ENCODE peak calls at places on chromosomes 4 and X, in eight cellular contexts. O, Y, G, L, K, X, V and H are unnamed samples.

GRCh38 chrX:105480646-105481310 is 260.3 kb upstream of the TEX13A start:
- DNase-seq in O (no peak), Y (no peak), G (no peak), L (no peak), K (no peak), X (no peak), V (no peak), H (no peak)

GRCh38 chr4:7649741-7650531 is 215.2 kb upstream of the PSAPL1 start:
- DNase-seq in O (peak), Y (peak), G (no peak), L (peak), K (peak), X (no peak), V (peak), H (peak)

GRCh38 chrX:24479924-24480722 is 15.0 kb downstream of the PDK3 start:
- DNase-seq in O (peak), Y (peak), G (no peak), L (peak), K (no peak), X (no peak), V (no peak), H (no peak)

GRCh38 chr4:8236920-8237195 is 32.7 kb upstream of the HTRA3 start:
- DNase-seq in O (no peak), Y (no peak), G (no peak), L (no peak), K (no peak), X (no peak), V (no peak), H (no peak)

GRCh38 chr4:121053601-121054143 is 18.7 kb downstream of the NDNF start:
- DNase-seq in O (peak), Y (no peak), G (no peak), L (no peak), K (peak), X (peak), V (peak), H (no peak)

GRCh38 chr4:124904723-124905390 is 192.3 kb upstream of the ANKRD50 start:
- DNase-seq in O (no peak), Y (no peak), G (no peak), L (no peak), K (no peak), X (no peak), V (no peak), H (no peak)

GRCh38 chr4:94827481-94828110 is 69.8 kb downstream of the BMPR1B start:
- DNase-seq in O (peak), Y (no peak), G (no peak), L (no peak), K (peak), X (peak), V (peak), H (peak)

GRCh38 chr4:186723207-186724047 is at the start of gene FAT1:
- DNase-seq in O (peak), Y (no peak), G (peak), L (no peak), K (peak), X (no peak), V (peak), H (no peak)

GRCh38 chrX:70769659-70770232 is 138.8 kb downstream of the TEX11 start:
- DNase-seq in O (peak), Y (peak), G (no peak), L (peak), K (peak), X (no peak), V (peak), H (no peak)

GRCh38 chr4:169060396-169061081 is 50.5 kb upstream of the CBR4 start:
- DNase-seq in O (peak), Y (no peak), G (no peak), L (no peak), K (peak), X (no peak), V (peak), H (no peak)

GRCh38 chr4:15231265-15232091 is 196.4 kb upstream of the C1QTNF7 start:
- DNase-seq in O (peak), Y (peak), G (peak), L (peak), K (peak), X (peak), V (peak), H (peak)

GRCh38 chr4:169618286-169618685 is 2.1 kb upstream of the CLCN3 start:
- DNase-seq in O (peak), Y (no peak), G (no peak), L (no peak), K (no peak), X (no peak), V (no peak), H (no peak)

GRCh38 chrX:116499780-116500179 is 37.0 kb upstream of the CT83 start:
- DNase-seq in O (peak), Y (no peak), G (no peak), L (peak), K (peak), X (peak), V (peak), H (no peak)

GRCh38 chrX:9604111-9604907 is 139.5 kb downstream of the TBL1X start:
- DNase-seq in O (peak), Y (no peak), G (peak), L (no peak), K (peak), X (no peak), V (no peak), H (no peak)

GRCh38 chr4:183721207-183722081 is 62.4 kb downstream of the TRAPPC11 start:
- DNase-seq in O (peak), Y (no peak), G (peak), L (peak), K (peak), X (no peak), V (peak), H (no peak)
- H3K4me3 ChIP-seq in O (peak), Y (no peak), G (peak), L (peak), K (peak), X (no peak), V (peak), H (peak)

GRCh38 chr4:53558061-53558801 is 33.1 kb downstream of the LNX1 start:
- DNase-seq in O (peak), Y (no peak), G (no peak), L (peak), K (peak), X (no peak), V (peak), H (no peak)
- H3K4me3 ChIP-seq in O (no peak), Y (no peak), G (no peak), L (no peak), K (no peak), X (peak), V (no peak), H (no peak)

GRCh38 chrX:137549846-137550534 is 15.9 kb upstream of the ZIC3 start:
- DNase-seq in O (no peak), Y (no peak), G (no peak), L (no peak), K (no peak), X (no peak), V (peak), H (no peak)

GRCh38 chrX:137548261-137548660 is 17.7 kb upstream of the ZIC3 start:
- DNase-seq in O (no peak), Y (no peak), G (no peak), L (no peak), K (no peak), X (no peak), V (no peak), H (no peak)

GRCh38 chrX:137549073-137549472 is 16.9 kb upstream of the ZIC3 start:
- DNase-seq in O (no peak), Y (no peak), G (no peak), L (no peak), K (no peak), X (no peak), V (no peak), H (no peak)

GRCh38 chrX:137547291-137547690 is 18.6 kb upstream of the ZIC3 start:
- DNase-seq in O (no peak), Y (no peak), G (no peak), L (no peak), K (no peak), X (no peak), V (no peak), H (no peak)

DNA sequence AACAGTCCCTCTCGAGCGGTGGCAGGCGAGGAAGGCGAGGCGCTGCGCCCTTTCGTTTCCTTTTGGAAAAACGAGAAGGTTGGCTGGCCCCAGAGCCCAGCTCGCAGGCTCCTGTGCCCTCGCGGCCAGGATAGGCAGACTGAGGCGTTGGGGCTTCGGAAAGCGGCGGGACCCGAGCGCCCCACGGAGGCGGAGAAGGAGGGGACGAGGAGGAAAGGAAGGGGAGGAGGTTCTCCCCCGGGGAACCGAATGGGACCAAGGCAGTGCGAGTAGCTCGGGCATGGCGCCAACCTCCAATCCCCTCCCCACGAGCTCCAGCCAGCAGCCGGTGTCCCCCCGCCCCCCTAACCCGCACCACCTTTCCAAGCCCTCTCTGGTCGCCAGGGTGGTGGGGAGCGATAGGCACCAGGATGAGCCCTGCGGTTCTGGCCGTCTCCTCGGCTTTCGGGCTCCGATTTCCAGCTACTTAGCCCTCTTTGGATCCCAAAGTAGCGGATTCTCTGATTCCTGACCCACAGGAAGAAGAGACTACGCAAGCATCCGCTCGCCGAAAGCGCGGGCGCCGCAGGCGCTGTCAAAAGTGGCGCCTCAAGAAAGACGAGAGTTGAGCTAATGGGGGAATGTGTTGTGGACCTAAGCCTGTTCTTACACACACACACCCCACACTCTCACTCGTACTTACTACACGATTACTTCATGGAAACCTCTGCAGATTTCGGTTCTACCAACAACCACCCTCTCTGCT is 15.2 kb upstream of the ZIC3 start:
- DNase-seq in O (no peak), Y (no peak), G (no peak), L (no peak), K (no peak), X (no peak), V (no peak), H (no peak)
- H3K4me3 ChIP-seq in O (no peak), Y (no peak), G (no peak), L (no peak), K (no peak), X (no peak), V (peak), H (no peak)

DNA sequence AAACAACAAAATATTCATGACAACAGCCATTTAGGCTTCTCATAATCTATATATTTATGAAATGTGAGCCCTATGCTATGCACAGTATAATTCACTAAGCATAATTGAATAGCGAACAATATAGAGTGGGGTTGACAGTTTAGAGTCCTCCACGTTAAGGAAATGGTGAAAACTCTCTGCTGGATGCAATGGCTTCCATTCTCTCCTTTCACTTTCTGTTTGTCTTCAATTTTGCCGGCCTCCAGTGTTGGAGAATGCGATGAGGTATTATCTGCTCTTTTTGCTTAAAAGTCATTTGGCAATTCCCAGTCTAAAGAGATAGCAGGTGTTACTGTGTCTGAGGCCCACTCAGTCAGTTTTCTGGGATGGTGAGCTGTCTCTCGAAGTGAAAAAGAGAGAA is 52.1 kb downstream of the NPY5R start:
- DNase-seq in O (no peak), Y (no peak), G (no peak), L (no peak), K (no peak), X (no peak), V (no peak), H (no peak)
- H3K4me3 ChIP-seq in O (no peak), Y (no peak), G (no peak), L (no peak), K (peak), X (no peak), V (no peak), H (peak)

GRCh38 chr4:52657317-52657629 is 1.8 kb downstream of the USP46 start:
- DNase-seq in O (no peak), Y (no peak), G (no peak), L (no peak), K (no peak), X (no peak), V (no peak), H (no peak)
- H3K4me3 ChIP-seq in O (peak), Y (no peak), G (no peak), L (no peak), K (peak), X (no peak), V (peak), H (peak)

GRCh38 chr4:89352541-89352940 is 44.9 kb upstream of the GPRIN3 start:
- DNase-seq in O (no peak), Y (no peak), G (no peak), L (no peak), K (no peak), X (no peak), V (no peak), H (no peak)
- H3K4me3 ChIP-seq in O (no peak), Y (no peak), G (no peak), L (no peak), K (no peak), X (no peak), V (no peak), H (no peak)